ENCODE peak calls at places on chromosomes 11 and 22, in eight cellular contexts. One of them, this sample, is unnamed. For H3K9me3, the result is how much of the 10 kb centered on the place peaks cover.

GRCh38 chr11:112157274-112157766 is 6.6 kb downstream of the IL18 start:
- DNase-seq in HCT116: peak
- DNase-seq in A549: peak
- DNase-seq in lower lobe of right lung: no peak
- DNase-seq in IMR-90: peak
- DNase-seq in CD8-positive, alpha-beta memory T cell: no peak
- DNase-seq in ascending aorta: no peak
- DNase-seq in naive thymus-derived CD4-positive, alpha-beta T cell: no peak
- DNase-seq in this sample: no peak

GRCh38 chr11:110450246-110450645 is 20.5 kb downstream of the FDX1 start:
- DNase-seq in A549: no peak
- DNase-seq in IMR-90: no peak
- DNase-seq in ascending aorta: no peak
- DNase-seq in lower lobe of right lung: no peak
- DNase-seq in naive thymus-derived CD4-positive, alpha-beta T cell: no peak
- DNase-seq in HCT116: no peak
- DNase-seq in CD8-positive, alpha-beta memory T cell: no peak
- DNase-seq in this sample: no peak

GRCh38 chr11:94926271-94926625 is 47.1 kb downstream of the CWC15 start:
- DNase-seq in lower lobe of right lung: no peak
- DNase-seq in ascending aorta: no peak
- DNase-seq in IMR-90: peak
- DNase-seq in A549: no peak
- DNase-seq in HCT116: no peak
- DNase-seq in CD8-positive, alpha-beta memory T cell: no peak
- DNase-seq in naive thymus-derived CD4-positive, alpha-beta T cell: no peak
- DNase-seq in this sample: no peak

GRCh38 chr11:116513894-116514293 is 258.9 kb downstream of the BUD13 start:
- DNase-seq in IMR-90: peak
- DNase-seq in naive thymus-derived CD4-positive, alpha-beta T cell: no peak
- DNase-seq in A549: no peak
- DNase-seq in lower lobe of right lung: no peak
- DNase-seq in HCT116: peak
- DNase-seq in CD8-positive, alpha-beta memory T cell: no peak
- DNase-seq in ascending aorta: no peak
- DNase-seq in this sample: no peak

GRCh38 chr11:82995754-82996398 is 75.8 kb downstream of the RAB30 start:
- DNase-seq in A549: no peak
- DNase-seq in ascending aorta: no peak
- DNase-seq in CD8-positive, alpha-beta memory T cell: no peak
- DNase-seq in HCT116: no peak
- DNase-seq in naive thymus-derived CD4-positive, alpha-beta T cell: no peak
- DNase-seq in lower lobe of right lung: no peak
- DNase-seq in IMR-90: no peak
- DNase-seq in this sample: no peak

GRCh38 chr11:125071408-125071807 is 8.3 kb downstream of the SLC37A2 start:
- DNase-seq in A549: no peak
- DNase-seq in HCT116: no peak
- DNase-seq in ascending aorta: no peak
- DNase-seq in naive thymus-derived CD4-positive, alpha-beta T cell: no peak
- DNase-seq in lower lobe of right lung: peak
- DNase-seq in IMR-90: no peak
- DNase-seq in CD8-positive, alpha-beta memory T cell: no peak
- DNase-seq in this sample: no peak

GRCh38 chr11:33716236-33716635 is 15.6 kb upstream of the C11orf91 start:
- DNase-seq in naive thymus-derived CD4-positive, alpha-beta T cell: no peak
- DNase-seq in ascending aorta: no peak
- DNase-seq in HCT116: no peak
- DNase-seq in A549: no peak
- DNase-seq in lower lobe of right lung: no peak
- DNase-seq in CD8-positive, alpha-beta memory T cell: no peak
- DNase-seq in IMR-90: no peak
- DNase-seq in this sample: no peak

GRCh38 chr11:60056349-60056969 is at the start of gene MS4A3:
- DNase-seq in HCT116: no peak
- DNase-seq in IMR-90: no peak
- DNase-seq in CD8-positive, alpha-beta memory T cell: no peak
- DNase-seq in naive thymus-derived CD4-positive, alpha-beta T cell: no peak
- DNase-seq in lower lobe of right lung: no peak
- DNase-seq in A549: no peak
- DNase-seq in ascending aorta: no peak
- DNase-seq in this sample: no peak

GRCh38 chr11:119120639-119121007 is 757 bp upstream of the HINFP start:
- DNase-seq in A549: no peak
- DNase-seq in IMR-90: peak
- DNase-seq in HCT116: no peak
- DNase-seq in naive thymus-derived CD4-positive, alpha-beta T cell: peak
- DNase-seq in ascending aorta: no peak
- DNase-seq in lower lobe of right lung: no peak
- DNase-seq in CD8-positive, alpha-beta memory T cell: no peak
- DNase-seq in this sample: no peak

GRCh38 chr22:44051961-44052360 is 27.9 kb downstream of the PARVB start:
- DNase-seq in CD8-positive, alpha-beta memory T cell: no peak
- DNase-seq in ascending aorta: no peak
- DNase-seq in A549: no peak
- DNase-seq in lower lobe of right lung: no peak
- DNase-seq in HCT116: no peak
- DNase-seq in naive thymus-derived CD4-positive, alpha-beta T cell: no peak
- DNase-seq in IMR-90: no peak
- DNase-seq in this sample: no peak

GRCh38 chr22:42346722-42347121 is 76.3 kb upstream of the TCF20 start:
- DNase-seq in A549: no peak
- DNase-seq in HCT116: no peak
- DNase-seq in CD8-positive, alpha-beta memory T cell: no peak
- DNase-seq in naive thymus-derived CD4-positive, alpha-beta T cell: no peak
- DNase-seq in lower lobe of right lung: no peak
- DNase-seq in ascending aorta: no peak
- DNase-seq in IMR-90: no peak
- DNase-seq in this sample: no peak

GRCh38 chr22:42347281-42347824 is 76.9 kb upstream of the TCF20 start:
- DNase-seq in A549: no peak
- DNase-seq in lower lobe of right lung: no peak
- DNase-seq in ascending aorta: no peak
- DNase-seq in IMR-90: no peak
- DNase-seq in HCT116: no peak
- DNase-seq in CD8-positive, alpha-beta memory T cell: no peak
- DNase-seq in naive thymus-derived CD4-positive, alpha-beta T cell: no peak
- DNase-seq in this sample: no peak

GRCh38 chr22:42344391-42344861 is 74.0 kb upstream of the TCF20 start:
- DNase-seq in naive thymus-derived CD4-positive, alpha-beta T cell: no peak
- DNase-seq in A549: no peak
- DNase-seq in ascending aorta: no peak
- DNase-seq in CD8-positive, alpha-beta memory T cell: no peak
- DNase-seq in HCT116: no peak
- DNase-seq in lower lobe of right lung: no peak
- DNase-seq in IMR-90: no peak
- DNase-seq in this sample: no peak

GRCh38 chr22:42343551-42344081 is 73.2 kb upstream of the TCF20 start:
- DNase-seq in A549: no peak
- DNase-seq in CD8-positive, alpha-beta memory T cell: no peak
- DNase-seq in IMR-90: no peak
- DNase-seq in lower lobe of right lung: no peak
- DNase-seq in ascending aorta: no peak
- DNase-seq in naive thymus-derived CD4-positive, alpha-beta T cell: peak
- DNase-seq in HCT116: no peak
- DNase-seq in this sample: no peak

GRCh38 chr22:42345458-42345857 is 75.0 kb upstream of the TCF20 start:
- DNase-seq in CD8-positive, alpha-beta memory T cell: no peak
- DNase-seq in ascending aorta: no peak
- DNase-seq in A549: no peak
- DNase-seq in lower lobe of right lung: no peak
- DNase-seq in HCT116: no peak
- DNase-seq in IMR-90: no peak
- DNase-seq in naive thymus-derived CD4-positive, alpha-beta T cell: no peak
- DNase-seq in this sample: no peak
- H3K27ac ChIP-seq in CD8-positive, alpha-beta memory T cell: no peak
- H3K27ac ChIP-seq in ascending aorta: no peak
- H3K27ac ChIP-seq in A549: no peak
- H3K27ac ChIP-seq in lower lobe of right lung: no peak
- H3K27ac ChIP-seq in HCT116: no peak
- H3K27ac ChIP-seq in IMR-90: no peak
- H3K27ac ChIP-seq in naive thymus-derived CD4-positive, alpha-beta T cell: no peak
- H3K27ac ChIP-seq in this sample: no peak

DNA sequence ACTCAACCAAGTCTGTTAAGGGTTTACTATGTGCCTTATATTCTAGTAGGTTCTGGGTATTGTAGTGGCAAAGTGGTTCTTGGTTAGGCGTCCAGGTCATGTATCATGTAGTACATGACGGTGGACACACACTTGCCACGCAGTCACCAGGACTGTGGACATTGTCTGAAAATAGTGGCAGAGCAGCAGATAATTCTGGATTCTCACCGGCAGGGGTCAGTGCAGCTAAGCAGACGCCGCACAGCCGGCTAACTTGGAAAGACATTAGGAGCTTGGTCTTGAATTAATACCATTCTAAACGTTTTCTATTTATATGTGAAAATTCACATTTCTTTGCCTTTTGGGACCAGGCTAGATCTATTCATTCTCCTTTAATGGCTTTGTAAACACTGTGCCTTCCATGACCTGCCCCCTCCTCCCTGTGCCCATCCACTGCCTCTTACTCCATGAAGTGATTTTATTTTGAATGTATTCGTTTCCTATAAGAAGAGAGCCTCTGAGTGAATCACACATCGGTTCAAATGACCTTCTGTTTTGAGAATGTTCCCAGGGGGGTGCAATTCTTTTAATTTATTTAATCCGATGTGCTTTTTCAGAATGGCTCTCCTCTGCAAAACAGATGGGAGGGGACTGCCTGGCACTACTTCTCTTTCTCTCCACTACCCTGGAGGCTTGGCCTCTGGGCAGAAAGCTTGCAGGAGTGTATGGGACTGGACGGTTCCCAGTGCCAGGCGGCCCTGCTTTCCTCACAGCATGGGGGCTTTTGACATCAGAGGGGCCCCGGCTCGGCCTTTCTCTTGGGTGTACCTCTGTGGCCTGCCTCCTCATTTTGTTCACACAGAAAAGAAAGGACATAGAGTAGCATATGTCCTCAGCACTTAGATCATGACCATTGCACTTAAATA is 378.0 kb downstream of the NTM start:
- DNase-seq in naive thymus-derived CD4-positive, alpha-beta T cell: no peak
- DNase-seq in lower lobe of right lung: no peak
- DNase-seq in ascending aorta: no peak
- DNase-seq in CD8-positive, alpha-beta memory T cell: no peak
- DNase-seq in A549: peak
- DNase-seq in HCT116: no peak
- DNase-seq in IMR-90: peak
- DNase-seq in this sample: no peak
- H3K9me3 ChIP-seq in naive thymus-derived CD4-positive, alpha-beta T cell: under half
- H3K9me3 ChIP-seq in lower lobe of right lung: under half
- H3K9me3 ChIP-seq in ascending aorta: under half
- H3K9me3 ChIP-seq in CD8-positive, alpha-beta memory T cell: under half
- H3K9me3 ChIP-seq in A549: under half
- H3K9me3 ChIP-seq in HCT116: under half
- H3K9me3 ChIP-seq in IMR-90: under half
- H3K9me3 ChIP-seq in this sample: under half

DNA sequence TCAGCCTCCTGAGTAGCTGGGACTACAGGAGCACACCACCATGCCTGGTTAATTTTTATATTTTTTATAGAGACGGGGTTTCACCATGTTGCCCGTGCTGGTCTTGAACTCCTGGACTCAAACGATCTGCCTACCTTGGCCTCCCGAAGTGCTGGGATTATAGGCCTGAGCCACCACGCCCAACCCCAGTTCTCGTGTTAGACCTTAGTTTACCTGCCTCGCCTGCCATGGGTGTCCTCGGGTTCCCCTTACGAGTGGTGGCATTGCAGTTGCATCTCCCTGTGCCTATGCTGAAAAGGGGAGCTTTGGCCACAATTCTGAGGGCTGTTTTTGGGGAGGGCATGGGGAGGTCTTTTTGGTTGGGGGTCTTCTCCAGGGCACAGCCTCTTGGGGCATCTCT is 18.8 kb downstream of the TBC1D22A start:
- DNase-seq in HCT116: no peak
- DNase-seq in ascending aorta: no peak
- DNase-seq in A549: no peak
- DNase-seq in IMR-90: no peak
- DNase-seq in naive thymus-derived CD4-positive, alpha-beta T cell: no peak
- DNase-seq in CD8-positive, alpha-beta memory T cell: no peak
- DNase-seq in lower lobe of right lung: no peak
- DNase-seq in this sample: no peak
- H3K27ac ChIP-seq in HCT116: no peak
- H3K27ac ChIP-seq in ascending aorta: no peak
- H3K27ac ChIP-seq in A549: no peak
- H3K27ac ChIP-seq in IMR-90: no peak
- H3K27ac ChIP-seq in naive thymus-derived CD4-positive, alpha-beta T cell: no peak
- H3K27ac ChIP-seq in CD8-positive, alpha-beta memory T cell: no peak
- H3K27ac ChIP-seq in lower lobe of right lung: no peak
- H3K27ac ChIP-seq in this sample: no peak

GRCh38 chr11:1168256-1168655 is 10.5 kb downstream of the MUC5AC start:
- DNase-seq in A549: no peak
- DNase-seq in lower lobe of right lung: peak
- DNase-seq in ascending aorta: no peak
- DNase-seq in HCT116: no peak
- DNase-seq in IMR-90: no peak
- DNase-seq in naive thymus-derived CD4-positive, alpha-beta T cell: no peak
- DNase-seq in CD8-positive, alpha-beta memory T cell: no peak
- DNase-seq in this sample: no peak

GRCh38 chr11:1168721-1169161 is 11.0 kb downstream of the MUC5AC start:
- DNase-seq in IMR-90: no peak
- DNase-seq in CD8-positive, alpha-beta memory T cell: no peak
- DNase-seq in HCT116: no peak
- DNase-seq in naive thymus-derived CD4-positive, alpha-beta T cell: no peak
- DNase-seq in ascending aorta: no peak
- DNase-seq in lower lobe of right lung: peak
- DNase-seq in A549: no peak
- DNase-seq in this sample: no peak

GRCh38 chr11:1172729-1173117 is 15.0 kb downstream of the MUC5AC start:
- DNase-seq in naive thymus-derived CD4-positive, alpha-beta T cell: no peak
- DNase-seq in HCT116: no peak
- DNase-seq in CD8-positive, alpha-beta memory T cell: no peak
- DNase-seq in lower lobe of right lung: no peak
- DNase-seq in A549: no peak
- DNase-seq in ascending aorta: no peak
- DNase-seq in IMR-90: no peak
- DNase-seq in this sample: no peak

GRCh38 chr11:1171985-1172728 is 14.4 kb downstream of the MUC5AC start:
- DNase-seq in lower lobe of right lung: no peak
- DNase-seq in naive thymus-derived CD4-positive, alpha-beta T cell: no peak
- DNase-seq in CD8-positive, alpha-beta memory T cell: no peak
- DNase-seq in A549: no peak
- DNase-seq in ascending aorta: no peak
- DNase-seq in HCT116: no peak
- DNase-seq in IMR-90: no peak
- DNase-seq in this sample: no peak

DNA sequence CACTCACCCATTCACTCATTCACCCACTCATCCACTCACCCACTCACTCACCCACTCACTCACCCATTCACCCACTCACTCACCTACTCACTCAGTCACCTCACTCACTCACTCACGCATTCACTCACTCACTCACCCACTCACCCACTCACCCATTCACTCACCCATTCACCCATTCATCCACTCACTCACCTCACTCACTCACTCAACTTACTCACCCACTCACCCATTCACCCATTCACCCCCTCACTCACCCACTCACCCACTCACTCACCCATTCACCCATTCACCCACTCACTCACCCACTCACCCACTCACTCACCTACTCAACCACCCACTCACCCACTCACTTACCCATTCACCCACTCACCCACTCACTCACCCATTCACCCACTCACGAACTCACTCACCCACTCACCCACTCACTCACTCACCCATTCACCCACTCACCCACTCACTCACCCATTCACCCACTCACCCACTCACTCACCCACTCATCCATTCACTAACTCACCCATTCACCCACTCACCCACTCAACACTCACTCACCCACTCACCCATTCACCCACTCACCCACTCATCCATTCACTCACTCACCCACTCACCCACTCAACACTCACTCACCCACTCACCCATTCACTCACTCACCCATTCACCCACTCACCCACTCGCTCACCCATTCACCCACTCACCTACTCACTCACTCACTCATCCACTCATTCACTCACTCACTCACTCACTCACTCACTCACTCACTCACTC is 13.7 kb downstream of the MUC5AC start:
- DNase-seq in A549: no peak
- DNase-seq in HCT116: no peak
- DNase-seq in ascending aorta: no peak
- DNase-seq in naive thymus-derived CD4-positive, alpha-beta T cell: no peak
- DNase-seq in CD8-positive, alpha-beta memory T cell: peak
- DNase-seq in lower lobe of right lung: no peak
- DNase-seq in IMR-90: no peak
- DNase-seq in this sample: no peak
- H3K9me3 ChIP-seq in A549: under half
- H3K9me3 ChIP-seq in HCT116: under half
- H3K9me3 ChIP-seq in ascending aorta: under half
- H3K9me3 ChIP-seq in naive thymus-derived CD4-positive, alpha-beta T cell: under half
- H3K9me3 ChIP-seq in CD8-positive, alpha-beta memory T cell: under half
- H3K9me3 ChIP-seq in lower lobe of right lung: under half
- H3K9me3 ChIP-seq in IMR-90: under half
- H3K9me3 ChIP-seq in this sample: under half

This sample was measured in CD8-positive, alpha-beta T cell.